ENCODE peak calls at places on chromosomes 12 and 14, in four cellular contexts. T, V, R and O are unnamed samples.
A peak's percentile ranks its signal among the peaks of the same experiment; 100 is the strongest.

GRCh38 chr14:91317381-91318313 is 73.1 kb upstream of the GPR68 start:
- DNase-seq in T (peak; percentile 53), V (peak; percentile 90), R (peak; percentile 20), O (no peak)

GRCh38 chr12:16563519-16563918 is 42.4 kb downstream of the LMO3 start:
- DNase-seq in T (no peak), R (no peak), V (no peak), O (no peak)

GRCh38 chr12:64059685-64060084 is 162.4 kb downstream of the KICS2 start:
- DNase-seq in R (peak; percentile 58), T (no peak), V (no peak), O (no peak)

GRCh38 chr14:65704850-65705249 is 292.3 kb downstream of the FUT8 start:
- DNase-seq in R (no peak), V (no peak), T (peak; percentile 31), O (no peak)

GRCh38 chr14:80323266-80323665 is 112.0 kb upstream of the DIO2 start:
- DNase-seq in V (no peak), T (no peak), R (no peak), O (no peak)

GRCh38 chr14:64293976-64294671 is at the start of gene ESR2:
- DNase-seq in V (no peak), R (peak; percentile 37), T (peak; percentile 38), O (peak; percentile 28)

GRCh38 chr12:132965796-132966195 is 9.7 kb upstream of the ZNF605 start:
- DNase-seq in T (no peak), V (no peak), R (no peak), O (no peak)

GRCh38 chr14:37985826-37986470 is 221.8 kb upstream of the SSTR1 start:
- DNase-seq in V (peak; percentile 72), T (peak; percentile 28), R (peak; percentile 63), O (no peak)

GRCh38 chr12:442235-442884 is 17.4 kb upstream of the B4GALNT3 start:
- DNase-seq in T (peak; percentile 62), R (peak; percentile 48), V (peak; percentile 66), O (no peak)

GRCh38 chr14:53108292-53108937 is 44.7 kb downstream of the DDHD1 start:
- DNase-seq in V (no peak), R (no peak), T (no peak), O (no peak)

GRCh38 chr12:98803468-98804209 is 158.5 kb downstream of the APAF1 start:
- DNase-seq in V (no peak), T (peak; percentile 21), R (peak; percentile 14), O (no peak)

GRCh38 chr14:93732524-93732923 is 55.8 kb downstream of the PRIMA1 start:
- DNase-seq in R (no peak), V (no peak), T (no peak), O (no peak)

GRCh38 chr14:50758945-50759344 is 72.0 kb downstream of the NIN start:
- DNase-seq in R (no peak), T (no peak), V (no peak), O (no peak)

GRCh38 chr12:130572553-130572952 is 143.5 kb downstream of the RIMBP2 start:
- DNase-seq in V (no peak), R (no peak), T (no peak), O (no peak)
- TF ChIP-seq CTCF in V (no peak), R (no peak), T (no peak), O (no peak)

GRCh38 chr14:49691031-49691430 is 1.9 kb upstream of the KLHDC1 start:
- DNase-seq in V (no peak), T (no peak), R (no peak), O (no peak)

GRCh38 chr14:49688701-49689030 is 652 bp upstream of the POLE2 start:
- DNase-seq in R (no peak), V (no peak), T (no peak), O (no peak)

GRCh38 chr14:49686425-49686824 is 1.6 kb downstream of the POLE2 start:
- DNase-seq in T (no peak), R (no peak), V (no peak), O (no peak)

GRCh38 chr14:49692191-49692757 is 646 bp upstream of the KLHDC1 start:
- DNase-seq in T (no peak), V (no peak), R (peak; percentile 30), O (no peak)

DNA sequence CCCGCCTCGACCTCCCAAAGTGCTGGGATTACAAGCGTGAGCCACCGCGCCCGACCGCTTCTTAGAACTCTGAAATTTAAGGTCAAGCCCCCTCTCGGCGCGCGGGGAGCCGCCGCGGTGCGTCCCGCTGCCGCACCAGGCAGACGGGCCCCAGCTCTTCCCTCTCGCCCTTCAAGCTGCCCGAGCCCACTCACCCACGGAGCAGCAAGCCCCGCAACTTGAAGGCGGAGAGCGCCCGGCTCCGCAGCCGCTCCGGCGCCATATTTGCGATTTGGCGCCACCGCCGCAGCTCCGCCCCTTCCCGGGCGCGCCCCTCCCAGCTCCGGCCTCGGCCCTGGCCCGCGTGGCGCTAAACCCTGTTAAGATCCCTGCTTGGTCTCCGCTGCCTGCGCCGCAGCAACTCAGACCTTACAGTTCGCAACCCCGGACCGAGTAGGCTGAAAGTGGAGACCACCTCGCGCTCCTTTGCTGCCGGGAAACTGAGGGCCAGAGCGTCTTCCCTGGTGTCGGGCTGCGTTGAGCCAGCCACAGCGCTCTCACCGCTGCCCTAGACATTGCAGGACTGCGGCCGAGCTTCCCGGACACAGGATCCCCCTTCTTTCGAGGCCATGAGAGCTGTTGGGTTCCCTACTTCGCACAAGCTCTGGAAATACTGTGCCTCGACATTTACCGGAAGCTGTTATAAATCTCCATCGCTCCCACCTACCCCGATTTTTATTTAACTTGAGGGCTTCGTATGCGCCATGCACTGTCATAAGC is at the start of gene POLE2:
- DNase-seq in R (peak; percentile 63), T (peak; percentile 58), V (peak; percentile 61), O (peak; percentile 47)
- TF ChIP-seq CTCF in R (no peak), T (no peak), V (no peak), O (no peak)

DNA sequence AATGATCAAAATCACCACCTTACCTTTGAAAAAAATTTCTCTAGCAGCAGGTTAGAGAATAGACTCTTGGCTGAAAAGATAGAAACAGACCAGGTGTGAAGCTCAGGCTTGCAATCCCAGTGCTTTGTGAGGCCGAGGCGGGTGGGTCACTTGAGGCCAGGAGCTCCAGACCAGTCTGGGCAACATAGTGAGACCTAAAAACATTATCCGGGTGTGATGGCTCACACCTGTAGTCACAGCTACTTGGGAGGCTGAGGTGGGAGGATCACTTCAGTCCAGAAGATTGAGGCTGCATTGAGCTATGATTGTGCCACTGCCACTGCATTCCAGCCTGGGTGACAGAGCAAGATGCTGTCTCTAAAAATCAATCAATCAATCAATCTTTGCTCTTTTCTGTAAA is 105.3 kb upstream of the TBX3 start:
- DNase-seq in T (no peak), R (no peak), V (no peak), O (no peak)
- TF ChIP-seq CTCF in T (no peak), R (no peak), V (no peak), O (no peak)

GRCh38 chr12:94047781-94048567 is 100.4 kb upstream of the PLXNC1 start:
- DNase-seq in T (no peak), R (no peak), V (no peak), O (no peak)
- TF ChIP-seq CTCF in T (no peak), R (no peak), V (no peak), O (no peak)

GRCh38 chr12:109781668-109782321 is 51.4 kb downstream of the TRPV4 start:
- DNase-seq in V (no peak), R (no peak), T (no peak), O (no peak)

GRCh38 chr12:109777544-109777943 is 55.7 kb downstream of the TRPV4 start:
- DNase-seq in T (peak; percentile 16), V (peak; percentile 52), R (peak; percentile 26), O (no peak)

GRCh38 chr12:109776624-109777023 is 56.6 kb downstream of the TRPV4 start:
- DNase-seq in V (no peak), R (no peak), T (no peak), O (no peak)

GRCh38 chr12:109778684-109779083 is 54.5 kb downstream of the TRPV4 start:
- DNase-seq in R (no peak), V (no peak), T (no peak), O (no peak)

GRCh38 chr12:109779382-109779781 is 53.8 kb downstream of the TRPV4 start:
- DNase-seq in T (no peak), R (no peak), V (no peak), O (no peak)
- TF ChIP-seq CTCF in T (no peak), R (no peak), V (no peak), O (no peak)

DNA sequence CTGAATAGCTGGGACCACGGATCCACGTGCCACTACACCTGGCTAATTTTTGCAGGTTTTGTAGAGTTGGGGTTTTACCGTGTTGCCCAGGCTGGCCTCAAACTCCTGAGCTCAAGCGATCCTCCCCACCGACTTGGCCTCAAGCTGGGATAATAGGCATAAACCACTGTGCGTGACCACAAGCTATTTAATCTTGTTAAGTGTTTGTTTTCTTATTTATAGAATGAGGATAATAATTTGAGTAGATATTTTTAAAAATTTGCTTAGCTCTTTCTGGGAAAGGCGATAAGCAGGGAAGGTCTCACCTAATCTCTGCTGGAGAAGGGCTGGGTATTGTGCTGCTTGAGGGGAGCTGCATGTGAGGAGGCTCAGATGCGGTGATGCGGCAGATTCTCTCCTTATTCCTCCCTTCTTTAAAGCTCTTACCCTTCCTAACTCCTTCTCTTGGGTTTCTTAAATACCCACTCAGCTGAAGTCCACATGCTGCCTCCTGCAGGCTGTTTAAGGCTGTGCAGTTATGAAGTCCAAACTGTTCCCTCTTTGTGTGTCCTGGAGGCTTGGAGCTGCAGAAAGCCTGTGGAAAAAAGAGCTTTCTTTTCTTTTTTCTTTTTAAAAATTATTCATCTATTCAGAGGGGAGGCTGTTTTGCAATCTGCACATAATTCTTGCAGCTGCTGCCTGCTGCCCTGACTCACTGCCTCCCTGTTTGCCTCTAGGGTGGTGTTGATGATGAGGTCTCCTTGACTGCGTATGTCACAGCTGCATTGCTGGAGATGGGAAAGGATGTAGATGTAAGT is 37.9 kb downstream of the A2ML1 start:
- DNase-seq in R (peak; percentile 66), V (peak; percentile 46), T (peak; percentile 72), O (no peak)
- TF ChIP-seq CTCF in R (peak; percentile 75), V (peak; percentile 41), T (peak; percentile 76), O (peak; percentile 48)

DNA sequence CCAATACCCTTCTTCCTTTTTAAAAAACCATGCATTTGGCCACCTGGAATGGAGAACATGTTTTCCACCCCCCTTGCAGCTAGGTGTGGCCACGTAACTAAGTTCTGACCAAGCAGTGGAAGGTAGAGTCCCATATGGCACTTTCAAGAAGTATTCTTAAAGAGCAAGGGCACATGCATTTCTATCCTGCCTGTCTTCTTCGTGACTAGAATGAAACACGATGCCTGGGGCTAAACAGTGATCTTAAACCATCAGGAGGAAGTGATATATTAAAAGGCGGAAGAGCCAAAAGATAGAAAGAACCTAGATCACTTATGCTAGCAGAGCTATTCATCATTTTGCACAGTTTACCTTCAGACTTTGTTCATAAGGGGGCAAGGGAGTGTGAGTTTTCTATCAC is 16.0 kb upstream of the DDX11 start:
- DNase-seq in R (no peak), T (no peak), V (no peak), O (no peak)
- TF ChIP-seq CTCF in R (no peak), T (no peak), V (no peak), O (no peak)

GRCh38 chr12:80838024-80838658 is 99.6 kb downstream of the LIN7A start:
- DNase-seq in T (no peak), R (no peak), V (no peak), O (no peak)
- TF ChIP-seq CTCF in T (no peak), R (no peak), V (no peak), O (no peak)